ENCODE peak calls at places on chromosomes 7 and 10, in four cellular contexts. L is HepG2, J is SK-N-SH, B is HCT116. E is an unnamed sample.

GRCh38 chr10:26869528-26869927 is 8.8 kb upstream of the ABI1 start:
- DNase-seq in L (peak), J (no peak), B (no peak), E (peak)

GRCh38 chr10:8618834-8619233 is 564.3 kb downstream of the GATA3 start:
- DNase-seq in J (no peak), L (no peak), B (no peak), E (no peak)

GRCh38 chr7:41185851-41186250 is 517.0 kb downstream of the INHBA start:
- DNase-seq in L (no peak), J (no peak), B (no peak), E (peak)

GRCh38 chr7:97298561-97298960 is 181.1 kb downstream of the SDHAF3 start:
- DNase-seq in B (no peak), J (no peak), L (no peak), E (no peak)

GRCh38 chr7:95501261-95501816 is 15.6 kb downstream of the ASB4 start:
- DNase-seq in L (no peak), B (no peak), J (no peak), E (no peak)

GRCh38 chr7:5629941-5630340 is 151.5 kb downstream of the RNF216 start:
- DNase-seq in J (peak), L (no peak), B (peak), E (no peak)

GRCh38 chr7:111638048-111638447 is 75.8 kb upstream of the IMMP2L start:
- DNase-seq in J (no peak), L (no peak), B (no peak), E (no peak)

GRCh38 chr10:79904671-79905321 is 44.1 kb downstream of the SFTPD start:
- DNase-seq in L (no peak), J (peak), B (peak), E (peak)

GRCh38 chr10:36574212-36574611 is 551.2 kb upstream of the ANKRD30A start:
- DNase-seq in B (no peak), J (no peak), L (no peak), E (no peak)

GRCh38 chr10:60578217-60578616 is 188.5 kb upstream of the ANK3 start:
- DNase-seq in L (no peak), J (no peak), B (no peak), E (no peak)

GRCh38 chr7:132049462-132050304 is 493.3 kb upstream of the PODXL start:
- DNase-seq in L (peak), J (no peak), B (peak), E (no peak)

GRCh38 chr7:20331912-20332317 is 1.2 kb downstream of the ITGB8 start:
- DNase-seq in L (no peak), B (no peak), J (no peak), E (no peak)

GRCh38 chr7:80781561-80781979 is 137.3 kb downstream of the SEMA3C start:
- DNase-seq in L (no peak), B (peak), J (no peak), E (peak)

GRCh38 chr10:113168560-113168959 is 218.5 kb downstream of the TCF7L2 start:
- DNase-seq in J (no peak), B (no peak), L (no peak), E (no peak)

GRCh38 chr10:29068302-29068701 is 220.6 kb upstream of the LYZL1 start:
- DNase-seq in J (no peak), L (no peak), B (no peak), E (no peak)

GRCh38 chr10:120156614-120157274 is 264.2 kb downstream of the SEC23IP start:
- DNase-seq in B (no peak), J (no peak), L (no peak), E (no peak)

GRCh38 chr7:43879477-43879876 is 10.2 kb upstream of the MRPS24 start:
- DNase-seq in B (no peak), J (no peak), L (no peak), E (no peak)

GRCh38 chr7:94055963-94056362 is 51.8 kb upstream of the BET1 start:
- DNase-seq in J (no peak), B (no peak), L (no peak), E (no peak)

GRCh38 chr7:1460757-1461639 is 1.7 kb upstream of the MICALL2 start:
- DNase-seq in L (peak), B (no peak), J (no peak), E (peak)

GRCh38 chr7:37476881-37477280 is 28.2 kb upstream of the ELMO1 start:
- DNase-seq in B (no peak), L (no peak), J (no peak), E (no peak)

GRCh38 chr7:23338439-23338838 is 39.3 kb downstream of the MALSU1 start:
- DNase-seq in B (no peak), L (no peak), J (no peak), E (no peak)

GRCh38 chr7:37336259-37336658 is 112.4 kb downstream of the ELMO1 start:
- DNase-seq in J (no peak), B (no peak), L (no peak), E (no peak)

GRCh38 chr10:43231523-43232078 is 35.3 kb downstream of the RASGEF1A start:
- DNase-seq in J (no peak), B (no peak), L (no peak), E (no peak)

GRCh38 chr10:93616844-93617360 is 4.6 kb downstream of the PDE6C start:
- DNase-seq in L (no peak), J (no peak), B (no peak), E (no peak)

GRCh38 chr10:56593120-56593519 is 232.1 kb upstream of the ZWINT start:
- DNase-seq in L (no peak), B (no peak), J (no peak), E (no peak)

GRCh38 chr7:131692131-131692960 is 135.9 kb upstream of the PODXL start:
- DNase-seq in J (peak), B (peak), L (peak), E (no peak)

GRCh38 chr7:49788455-49789059 is 15.1 kb downstream of the VWC2 start:
- DNase-seq in J (no peak), B (no peak), L (no peak), E (no peak)

GRCh38 chr7:49789736-49790135 is 16.3 kb downstream of the VWC2 start:
- DNase-seq in L (no peak), B (no peak), J (no peak), E (no peak)

GRCh38 chr7:49787980-49788379 is 14.5 kb downstream of the VWC2 start:
- DNase-seq in J (no peak), B (no peak), L (no peak), E (no peak)

GRCh38 chr7:49790209-49790608 is 16.8 kb downstream of the VWC2 start:
- DNase-seq in B (no peak), L (no peak), J (no peak), E (no peak)

DNA sequence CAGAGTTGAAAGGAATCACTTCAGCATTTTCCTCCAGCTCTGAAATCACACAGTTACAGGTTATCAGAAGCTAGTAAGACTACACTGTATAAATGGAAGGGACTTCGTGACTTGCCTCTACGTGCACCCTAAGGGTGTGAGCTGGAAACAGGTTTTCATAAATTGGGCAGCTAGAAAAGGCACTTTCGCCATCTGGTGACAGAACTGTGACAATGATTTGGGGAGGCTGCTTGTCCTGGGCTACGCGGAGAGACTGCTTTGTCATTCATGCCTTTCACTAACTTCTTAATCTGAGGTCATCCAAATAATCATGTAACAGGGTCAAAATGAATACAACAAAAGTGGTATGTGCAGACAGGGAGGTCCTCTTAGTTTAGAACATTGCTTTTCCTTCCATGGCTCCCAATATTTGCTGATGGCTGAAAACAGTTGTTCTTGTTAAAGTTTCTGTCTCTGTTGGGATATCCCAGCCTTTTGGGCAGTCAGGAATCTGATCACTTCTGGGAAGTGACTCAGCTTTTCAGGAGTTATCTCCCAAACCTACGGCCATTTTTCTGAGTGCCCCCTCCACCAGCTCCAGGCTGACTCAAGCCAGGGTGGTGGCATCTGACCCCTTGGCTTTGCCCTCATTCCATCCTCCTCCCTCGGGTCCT is 17.8 kb downstream of the VWC2 start:
- DNase-seq in B (no peak), L (peak), J (peak), E (peak)
- TF ChIP-seq JUND in B (no peak), L (no peak), J (no peak), E (no peak)

DNA sequence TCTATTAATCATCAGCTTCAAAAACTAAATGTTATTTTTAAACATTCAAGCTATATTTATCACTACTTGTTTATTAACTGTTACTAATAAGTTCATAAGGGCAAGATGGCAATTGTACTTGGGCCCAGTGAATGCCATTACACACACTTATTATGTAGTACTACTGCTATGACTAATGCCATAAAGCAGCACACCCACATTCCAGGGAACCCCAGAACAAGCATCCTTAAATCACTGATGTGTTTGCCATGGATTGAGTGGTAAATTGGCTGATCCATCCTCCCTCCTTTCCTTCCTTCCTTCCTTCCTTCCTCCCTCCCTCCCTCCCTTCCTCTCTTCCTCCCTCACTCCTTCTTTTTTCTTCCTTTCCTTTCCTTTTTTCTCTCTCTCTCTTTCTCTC is 37.4 kb upstream of the RSU1 start:
- DNase-seq in B (no peak), J (no peak), L (no peak), E (no peak)
- TF ChIP-seq JUND in B (no peak), J (peak), L (no peak), E (no peak)

DNA sequence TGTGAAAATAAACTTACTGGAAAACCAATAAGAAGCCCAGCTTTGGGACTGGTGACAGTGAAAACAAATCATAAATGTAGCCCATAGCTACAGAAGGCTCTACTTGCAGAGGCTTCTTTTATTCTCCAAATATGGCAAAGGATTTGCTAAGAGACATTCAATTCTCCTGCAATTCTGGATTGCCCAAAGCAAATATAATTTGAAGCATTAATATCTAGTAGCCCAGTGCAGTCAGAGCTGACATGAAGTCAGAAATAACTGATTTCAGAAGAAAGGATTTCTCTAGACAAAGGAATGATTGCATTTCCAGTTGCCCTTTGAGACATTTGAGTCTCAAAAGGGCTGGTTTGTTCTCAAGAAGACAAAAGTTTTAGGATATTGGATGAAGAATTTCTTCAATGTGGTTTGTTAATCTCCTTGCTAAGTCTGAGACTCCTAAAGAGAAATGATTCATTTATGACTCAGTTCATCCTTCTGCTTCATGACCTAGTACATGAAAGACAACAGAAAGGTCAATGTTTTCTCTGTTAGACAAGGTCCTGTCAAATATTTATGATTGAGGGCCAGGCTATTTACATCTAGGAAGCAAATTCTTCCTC is 27.8 kb downstream of the PPP1R3C start:
- DNase-seq in L (no peak), J (no peak), B (no peak), E (no peak)
- TF ChIP-seq JUND in L (no peak), J (peak), B (peak), E (no peak)

DNA sequence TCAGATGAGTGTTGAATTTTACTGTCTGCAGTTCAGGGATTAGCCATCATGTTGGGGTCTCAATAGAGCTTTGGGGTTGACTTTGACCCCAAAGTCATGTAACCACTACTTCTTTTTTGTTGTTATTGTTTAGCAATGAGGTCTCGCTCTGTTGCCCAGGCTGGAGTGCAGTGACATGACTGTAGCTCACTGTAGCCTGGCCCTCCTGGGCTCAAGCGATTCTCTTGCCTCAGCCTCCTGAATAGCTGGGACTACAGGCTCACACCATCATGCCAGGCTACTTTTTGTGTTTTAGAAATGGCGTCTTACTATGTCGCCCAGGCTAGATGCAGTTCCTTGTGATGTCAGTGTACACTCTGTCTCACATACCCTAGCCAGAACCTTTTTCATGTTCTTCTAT is 598.4 kb downstream of the LRMDA start:
- DNase-seq in L (no peak), B (no peak), J (no peak), E (no peak)
- TF ChIP-seq JUND in L (no peak), B (no peak), J (no peak), E (no peak)

GRCh38 chr10:129369566-129369965 is 97.5 kb upstream of the MGMT start:
- DNase-seq in L (no peak), J (peak), B (no peak), E (no peak)
- TF ChIP-seq JUND in L (no peak), J (no peak), B (no peak), E (no peak)

GRCh38 chr7:105622114-105622731 is 40.9 kb upstream of the EFCAB10 start:
- DNase-seq in J (no peak), B (no peak), L (no peak), E (no peak)
- TF ChIP-seq JUND in J (no peak), B (no peak), L (no peak), E (no peak)

DNA sequence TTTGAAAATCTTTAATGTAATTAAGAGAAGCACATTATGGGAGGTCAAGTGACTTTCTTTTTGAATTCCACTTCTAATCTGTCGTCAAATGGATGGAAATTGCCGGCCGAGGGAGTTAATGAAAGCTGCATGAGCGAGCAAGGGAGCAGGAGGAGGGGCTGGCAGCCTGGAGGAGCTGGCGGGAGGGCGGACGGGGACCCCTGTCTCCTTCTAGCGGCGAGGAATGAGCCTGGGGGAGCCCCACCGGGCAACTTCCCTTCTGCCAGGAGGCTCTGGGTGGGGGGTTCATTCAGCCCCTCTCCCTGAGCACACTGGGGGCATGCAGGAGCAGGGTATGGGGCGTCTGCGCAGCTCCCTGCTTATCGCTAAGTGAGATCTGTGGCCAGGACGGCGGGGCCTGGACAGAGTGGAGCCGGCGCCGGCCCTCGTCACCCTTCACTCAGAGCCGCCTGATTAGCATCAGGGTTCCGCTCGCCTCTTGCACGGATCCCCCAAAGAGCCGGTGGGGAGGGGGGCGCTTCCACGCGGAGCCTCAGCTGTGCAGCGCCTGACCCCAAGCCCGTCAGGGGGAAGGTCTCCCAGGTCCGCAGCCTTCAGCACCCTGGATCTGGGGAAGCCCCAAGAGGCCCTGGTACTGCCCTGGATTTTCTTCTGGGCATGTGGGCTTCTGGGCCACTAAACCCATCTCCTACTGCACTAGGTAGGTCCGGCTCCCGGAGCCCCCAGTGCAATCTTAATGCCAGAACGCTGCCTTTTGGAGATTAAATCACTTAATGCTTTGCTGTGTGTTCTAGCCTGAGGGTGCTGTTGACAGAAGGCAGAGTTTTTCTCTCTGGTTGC is 680.8 kb downstream of the LRMDA start:
- DNase-seq in L (no peak), J (peak), B (no peak), E (no peak)
- TF ChIP-seq JUND in L (no peak), J (peak), B (no peak), E (no peak)

GRCh38 chr7:3998060-3998459 is 684.0 kb upstream of the FOXK1 start:
- DNase-seq in J (no peak), L (no peak), B (no peak), E (no peak)
- TF ChIP-seq JUND in J (no peak), L (no peak), B (no peak), E (no peak)